ENCODE peak calls at places on chromosomes 7 and 10, in five cellular contexts. V is IMR-90, M is kidney, L is fibroblast of lung, J is testis. D is an unnamed sample.

GRCh38 chr10:106401161-106401560 is 763.3 kb downstream of the SORCS1 start:
- DNase-seq in V (peak), M (no peak), L (peak), J (no peak), D (no peak)

GRCh38 chr10:29157321-29157720 is 131.5 kb upstream of the LYZL1 start:
- DNase-seq in V (no peak), M (no peak), L (no peak), J (no peak), D (no peak)

GRCh38 chr10:116263870-116264269 is 9.1 kb downstream of the GFRA1 start:
- DNase-seq in V (peak), M (no peak), L (no peak), J (no peak), D (no peak)

GRCh38 chr7:39700165-39700564 is 76.8 kb downstream of the RALA start:
- DNase-seq in V (no peak), M (no peak), L (no peak), J (no peak), D (no peak)

GRCh38 chr7:32061346-32061745 is 8.9 kb downstream of the PDE1C start:
- DNase-seq in V (no peak), M (no peak), L (no peak), J (no peak), D (no peak)

GRCh38 chr10:32059472-32059871 is 3.2 kb upstream of the KIF5B start:
- DNase-seq in V (no peak), M (no peak), L (no peak), J (no peak), D (no peak)

GRCh38 chr7:16652888-16653287 is 6.9 kb downstream of the BZW2 start:
- DNase-seq in V (no peak), M (no peak), L (no peak), J (no peak), D (no peak)

GRCh38 chr10:70354566-70355233 is 27.7 kb downstream of the LRRC20 start:
- DNase-seq in V (no peak), M (peak), L (no peak), J (no peak), D (peak)

GRCh38 chr7:99498546-99498944 is 1.5 kb downstream of the ZNF394 start:
- DNase-seq in V (no peak), M (no peak), L (no peak), J (no peak), D (no peak)

GRCh38 chr7:129843365-129843898 is 109.3 kb downstream of the UBE2H start:
- DNase-seq in V (no peak), M (no peak), L (no peak), J (no peak), D (no peak)

GRCh38 chr10:114103286-114103685 is 59.6 kb downstream of the ADRB1 start:
- DNase-seq in V (peak), M (no peak), L (peak), J (no peak), D (no peak)

GRCh38 chr10:69730251-69731156 is 71.2 kb upstream of the COL13A1 start:
- DNase-seq in V (peak), M (no peak), L (peak), J (peak), D (no peak)

GRCh38 chr7:2120251-2120660 is 112.5 kb downstream of the MAD1L1 start:
- DNase-seq in V (no peak), M (no peak), L (no peak), J (no peak), D (no peak)

GRCh38 chr7:28272461-28272877 is 91.9 kb upstream of the JAZF1 start:
- DNase-seq in V (peak), M (no peak), L (peak), J (peak), D (no peak)

GRCh38 chr10:91551856-91552255 is 81.0 kb downstream of the PPP1R3C start:
- DNase-seq in V (peak), M (peak), L (peak), J (peak), D (no peak)

GRCh38 chr10:95810198-95810976 is 54.4 kb downstream of the ENTPD1 start:
- DNase-seq in V (no peak), M (no peak), L (no peak), J (no peak), D (no peak)

GRCh38 chr10:125159486-125159931 is 854 bp downstream of the CTBP2 start:
- DNase-seq in V (no peak), M (peak), L (no peak), J (no peak), D (no peak)

GRCh38 chr7:25775999-25776736 is 375.8 kb upstream of the NFE2L3 start:
- DNase-seq in V (no peak), M (no peak), L (no peak), J (peak), D (no peak)

GRCh38 chr10:46028584-46029570 is 1.5 kb downstream of the NCOA4 start:
- DNase-seq in V (peak), M (no peak), L (peak), J (no peak), D (peak)

GRCh38 chr10:125083576-125083920 is 76.8 kb downstream of the CTBP2 start:
- DNase-seq in V (peak), M (peak), L (peak), J (peak), D (no peak)

GRCh38 chr10:84063440-84063839 is 75.9 kb upstream of the GHITM start:
- DNase-seq in V (no peak), M (no peak), L (no peak), J (no peak), D (no peak)

GRCh38 chr10:7157091-7157490 is 253.7 kb downstream of the SFMBT2 start:
- DNase-seq in V (no peak), M (no peak), L (no peak), J (no peak), D (no peak)

GRCh38 chr10:110273474-110273873 is 31.2 kb downstream of the SMNDC1 start:
- DNase-seq in V (peak), M (peak), L (peak), J (peak), D (no peak)

GRCh38 chr10:119650062-119650461 is 1.1 kb upstream of the BAG3 start:
- DNase-seq in V (no peak), M (no peak), L (no peak), J (no peak), D (no peak)
- H3K4me3 ChIP-seq in V (no peak), M (no peak), L (no peak), J (no peak), D (no peak)

GRCh38 chr10:122306282-122306681 is 35.2 kb downstream of the BTBD16 start:
- DNase-seq in V (no peak), M (no peak), L (no peak), J (no peak), D (no peak)
- TF ChIP-seq CTCF in V (no peak), M (no peak), L (no peak), J (no peak), D (no peak)

DNA sequence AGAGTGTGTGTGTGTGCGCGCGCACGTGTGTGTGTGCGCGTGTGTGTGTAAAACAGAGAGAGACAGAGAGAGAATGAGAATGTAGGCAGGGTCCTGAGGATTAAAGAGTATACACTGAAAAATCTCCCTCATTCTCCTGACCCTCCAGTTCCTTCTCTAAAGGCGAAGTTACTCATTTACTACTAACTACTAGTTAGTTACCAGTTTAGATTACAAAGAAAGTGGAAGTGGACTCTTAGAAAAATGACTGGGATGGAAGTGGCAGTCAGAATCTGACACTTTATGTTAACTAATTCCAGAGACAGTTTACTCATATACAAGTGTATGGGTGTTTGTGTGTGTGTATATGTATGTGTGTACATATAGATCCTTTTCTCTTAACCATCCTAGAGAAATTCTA is 146.5 kb upstream of the LRRN3 start:
- DNase-seq in V (no peak), M (no peak), L (no peak), J (no peak), D (no peak)
- H3K4me3 ChIP-seq in V (no peak), M (no peak), L (no peak), J (no peak), D (no peak)

GRCh38 chr7:127582361-127582760 is 3.0 kb downstream of the GCC1 start:
- DNase-seq in V (no peak), M (peak), L (peak), J (peak), D (no peak)
- TF ChIP-seq CTCF in V (no peak), M (no peak), L (no peak), J (no peak), D (no peak)

DNA sequence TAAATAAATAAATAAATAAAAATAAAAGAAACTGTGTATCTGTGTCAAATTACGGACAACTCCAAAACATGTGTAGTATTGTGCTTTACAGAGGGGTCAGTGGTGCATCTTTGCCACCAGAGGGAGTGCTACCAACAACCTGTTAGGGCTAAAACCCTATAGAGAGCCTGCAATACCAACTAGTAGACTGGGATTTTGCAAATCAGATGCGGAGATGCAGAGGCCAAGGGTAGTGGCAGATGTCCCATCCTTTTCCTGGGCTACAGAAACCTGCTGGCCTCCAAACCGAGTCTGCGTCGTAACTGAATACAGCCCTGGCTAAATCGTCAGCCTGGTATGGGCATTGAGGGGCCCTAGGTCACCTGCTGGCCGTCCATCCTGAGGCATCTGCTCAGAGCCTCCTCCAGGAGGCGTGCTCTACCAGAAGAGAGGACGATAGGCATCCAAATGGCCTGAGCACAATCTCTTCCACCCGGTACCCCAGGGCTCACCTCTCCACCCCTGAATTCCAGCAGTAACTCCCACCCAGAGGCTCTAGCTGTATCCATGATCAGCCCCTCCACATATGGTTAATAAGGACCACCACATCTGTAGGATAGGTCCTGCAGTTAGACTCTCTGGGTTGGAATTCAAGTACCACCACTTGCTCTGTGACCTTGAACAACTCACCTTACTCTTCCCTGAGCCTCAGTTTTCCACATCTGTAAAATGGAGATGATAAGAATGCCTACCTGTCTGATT is 6.2 kb upstream of the RRP12 start:
- DNase-seq in V (peak), M (no peak), L (peak), J (peak), D (peak)
- H3K4me3 ChIP-seq in V (no peak), M (peak), L (no peak), J (no peak), D (peak)

DNA sequence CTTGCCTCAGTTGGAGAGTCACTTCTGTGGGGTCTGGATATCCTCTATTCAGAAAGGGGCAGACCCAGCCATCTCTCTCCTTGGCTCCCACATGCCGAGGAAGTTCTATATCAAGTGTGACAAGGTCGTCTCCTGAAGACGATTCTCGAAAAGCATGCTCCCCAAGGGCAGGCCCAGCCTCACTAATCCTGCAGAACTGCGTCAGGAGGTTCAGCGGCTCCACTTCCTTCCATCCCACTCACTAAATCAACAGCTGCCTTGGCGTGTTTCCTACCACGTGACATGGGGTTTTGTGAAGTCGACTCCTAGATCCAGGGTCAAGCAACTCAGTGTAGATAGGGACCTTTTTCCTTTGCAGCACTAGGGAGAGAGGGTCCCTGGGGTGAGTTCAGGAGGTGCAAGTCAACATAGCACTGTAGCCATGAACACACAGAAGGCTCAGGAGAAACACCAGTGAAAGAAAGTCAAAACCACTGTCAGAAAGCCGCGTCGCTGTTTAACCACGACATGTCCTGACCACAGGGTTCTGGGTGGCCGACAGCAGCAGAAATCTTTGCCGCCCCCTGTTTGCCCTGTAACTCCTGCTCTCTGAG is 156.4 kb downstream of the PRPF18 start:
- DNase-seq in V (peak), M (no peak), L (peak), J (no peak), D (peak)
- TF ChIP-seq CTCF in V (no peak), M (no peak), L (no peak), J (no peak), D (peak)

GRCh38 chr10:3554121-3554522 is 230.9 kb downstream of the KLF6 start:
- DNase-seq in V (no peak), M (no peak), L (no peak), J (no peak), D (no peak)
- H3K4me3 ChIP-seq in V (no peak), M (no peak), L (no peak), J (no peak), D (no peak)

GRCh38 chr7:69062020-69062760 is 536.1 kb upstream of the AUTS2 start:
- DNase-seq in V (peak), M (no peak), L (peak), J (no peak), D (peak)

GRCh38 chr7:69070476-69070875 is 527.8 kb upstream of the AUTS2 start:
- DNase-seq in V (no peak), M (no peak), L (no peak), J (no peak), D (no peak)

DNA sequence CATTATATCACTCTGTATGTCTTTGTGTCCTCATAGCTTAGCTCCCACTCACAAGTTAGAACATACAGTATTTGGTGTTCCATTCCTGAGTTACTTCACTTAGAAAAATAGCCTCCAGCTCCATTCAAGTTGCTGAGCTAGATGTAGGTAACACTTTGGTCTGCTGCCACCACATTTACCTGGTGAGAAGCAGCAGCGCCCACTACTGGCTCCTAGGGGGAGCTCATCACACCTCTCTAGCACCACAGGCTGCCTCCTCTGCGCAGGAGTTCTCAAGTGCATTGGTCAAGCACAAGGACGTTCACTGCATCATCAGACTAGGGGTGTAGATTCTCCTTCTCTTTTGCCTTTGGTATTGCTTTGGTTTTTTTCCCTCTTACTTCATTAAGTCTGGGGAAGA is 530.9 kb upstream of the AUTS2 start:
- DNase-seq in V (no peak), M (no peak), L (no peak), J (peak), D (no peak)
- TF ChIP-seq CTCF in V (no peak), M (peak), L (no peak), J (peak), D (peak)

D was measured in GM06990.